ENCODE peak calls at places on chromosomes 13 and 19, in eight cellular contexts. Y is dorsolateral prefrontal cortex, D is glutamatergic neuron, F is bronchial epithelial cell, V is sigmoid colon, G is mammary epithelial cell, M is A673, U is WTC11. W is an unnamed sample.

GRCh38 chr19:46040952-46041500 is at the start of gene IGFL4:
- DNase-seq in Y (no peak), D (no peak), F (peak), V (no peak), G (peak), M (peak), U (no peak), W (no peak)

GRCh38 chr19:41599175-41599966 is 23.4 kb downstream of the CEACAM21 start:
- DNase-seq in Y (no peak), D (no peak), F (no peak), V (no peak), G (no peak), M (no peak), U (peak), W (no peak)

GRCh38 chr19:47210689-47211316 is 20.2 kb downstream of the BBC3 start:
- DNase-seq in Y (peak), D (peak), F (peak), V (peak), G (peak), M (peak), U (peak), W (peak)

GRCh38 chr13:110340812-110341444 is 33.8 kb downstream of the COL4A2 start:
- DNase-seq in Y (no peak), D (no peak), F (no peak), V (peak), G (peak), M (peak), U (no peak), W (no peak)

GRCh38 chr13:112744306-112745021 is 54.6 kb downstream of the ATP11A start:
- DNase-seq in Y (no peak), D (no peak), F (no peak), V (no peak), G (peak), M (no peak), U (no peak), W (no peak)

GRCh38 chr13:94063096-94063495 is 416.4 kb downstream of the DCT start:
- DNase-seq in Y (no peak), D (no peak), F (no peak), V (no peak), G (no peak), M (no peak), U (no peak), W (no peak)

GRCh38 chr13:102907886-102908515 is 62.2 kb downstream of the ERCC5 start:
- DNase-seq in Y (no peak), D (no peak), F (peak), V (no peak), G (peak), M (no peak), U (no peak), W (no peak)

GRCh38 chr19:35468637-35469036 is 20.6 kb downstream of the FFAR2 start:
- DNase-seq in Y (no peak), D (no peak), F (peak), V (no peak), G (peak), M (peak), U (peak), W (no peak)

GRCh38 chr19:38711726-38712153 is 32.5 kb downstream of the CAPN12 start:
- DNase-seq in Y (no peak), D (no peak), F (no peak), V (peak), G (peak), M (no peak), U (no peak), W (no peak)

GRCh38 chr13:114174529-114174941 is 4.5 kb upstream of the CFAP97D2 start:
- DNase-seq in Y (no peak), D (no peak), F (no peak), V (no peak), G (no peak), M (peak), U (no peak), W (no peak)

GRCh38 chr19:46409146-46409545 is 4.2 kb downstream of the CCDC8 start:
- DNase-seq in Y (no peak), D (no peak), F (no peak), V (no peak), G (no peak), M (no peak), U (no peak), W (no peak)

GRCh38 chr13:113904411-113904810 is 40.5 kb upstream of the GAS6 start:
- DNase-seq in Y (no peak), D (no peak), F (peak), V (no peak), G (no peak), M (peak), U (peak), W (no peak)

GRCh38 chr13:94966380-94966779 is 254.0 kb upstream of the SOX21 start:
- DNase-seq in Y (no peak), D (no peak), F (no peak), V (no peak), G (no peak), M (no peak), U (no peak), W (no peak)

GRCh38 chr13:76523740-76524382 is 362.3 kb downstream of the KCTD12 start:
- DNase-seq in Y (no peak), D (no peak), F (no peak), V (no peak), G (no peak), M (no peak), U (no peak), W (no peak)

GRCh38 chr13:62375653-62376052 is 960.0 kb upstream of the PCDH20 start:
- DNase-seq in Y (no peak), D (no peak), F (no peak), V (no peak), G (no peak), M (no peak), U (no peak), W (no peak)

DNA sequence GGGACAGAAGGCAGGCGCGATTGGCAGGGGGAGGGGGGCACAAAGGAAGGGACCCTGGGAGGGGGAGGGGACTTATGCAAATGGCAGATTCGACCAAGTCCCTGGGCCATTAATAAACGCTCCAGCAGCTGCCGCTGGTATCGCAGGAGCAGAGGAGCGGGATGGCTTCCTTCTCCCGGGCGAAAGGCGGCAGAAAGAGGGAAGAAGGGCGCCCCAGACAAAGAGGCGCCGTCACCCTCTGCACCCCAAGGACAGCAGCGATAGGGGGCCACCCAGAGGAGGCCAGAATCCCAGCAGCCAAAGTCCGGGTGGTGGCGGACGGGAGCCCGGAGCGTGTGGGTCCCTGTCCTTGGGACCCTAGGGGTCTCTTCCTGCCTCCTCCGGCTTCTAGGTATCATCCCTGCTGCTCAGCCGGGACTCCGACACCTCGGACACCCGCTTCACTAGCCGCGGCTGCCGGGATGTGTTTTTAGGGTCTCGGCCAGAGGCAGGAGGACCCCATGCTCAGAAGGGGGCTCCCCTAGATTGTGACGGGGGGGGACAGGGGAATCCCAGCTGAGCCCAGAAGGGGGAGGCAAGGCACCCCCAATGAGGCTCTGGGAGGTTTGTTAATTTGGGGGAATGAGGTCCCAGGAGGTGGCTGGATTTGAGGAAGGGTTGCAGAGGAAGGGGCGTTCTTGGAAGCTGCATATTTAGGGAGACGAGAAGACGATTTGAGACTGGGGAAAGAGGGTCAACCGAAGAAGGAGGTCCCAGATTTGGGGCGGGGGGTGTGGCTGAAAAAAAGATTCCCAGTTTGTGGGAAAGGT is 1.7 kb downstream of the PTPRS start:
- DNase-seq in Y (peak), D (peak), F (no peak), V (no peak), G (no peak), M (peak), U (peak), W (no peak)
- TF ChIP-seq CTCF in Y (peak), D (no peak), F (no peak), V (no peak), G (peak), M (no peak), U (no peak), W (no peak)

GRCh38 chr19:4374451-4375163 is 25.7 kb downstream of the SH3GL1 start:
- DNase-seq in Y (no peak), D (no peak), F (peak), V (peak), G (peak), M (no peak), U (no peak), W (no peak)
- TF ChIP-seq CTCF in Y (no peak), D (no peak), F (no peak), V (no peak), G (peak), M (no peak), U (no peak), W (no peak)

GRCh38 chr19:15161028-15161984 is 39.5 kb downstream of the NOTCH3 start:
- DNase-seq in Y (no peak), D (no peak), F (no peak), V (no peak), G (no peak), M (peak), U (peak), W (no peak)
- TF ChIP-seq CTCF in Y (no peak), D (no peak), F (peak), V (no peak), G (peak), M (peak), U (no peak), W (peak)

GRCh38 chr13:39656325-39656677 is 839 bp downstream of the COG6 start:
- DNase-seq in Y (no peak), D (no peak), F (peak), V (no peak), G (peak), M (no peak), U (no peak), W (no peak)

GRCh38 chr13:39655041-39655568 is 357 bp upstream of the COG6 start:
- DNase-seq in Y (no peak), D (no peak), F (peak), V (no peak), G (no peak), M (no peak), U (no peak), W (no peak)

GRCh38 chr13:39655569-39656324 is at the start of gene COG6:
- DNase-seq in Y (peak), D (peak), F (peak), V (peak), G (peak), M (peak), U (peak), W (peak)
- TF ChIP-seq CTCF in Y (peak), D (no peak), F (peak), V (no peak), G (peak), M (no peak), U (no peak), W (peak)

DNA sequence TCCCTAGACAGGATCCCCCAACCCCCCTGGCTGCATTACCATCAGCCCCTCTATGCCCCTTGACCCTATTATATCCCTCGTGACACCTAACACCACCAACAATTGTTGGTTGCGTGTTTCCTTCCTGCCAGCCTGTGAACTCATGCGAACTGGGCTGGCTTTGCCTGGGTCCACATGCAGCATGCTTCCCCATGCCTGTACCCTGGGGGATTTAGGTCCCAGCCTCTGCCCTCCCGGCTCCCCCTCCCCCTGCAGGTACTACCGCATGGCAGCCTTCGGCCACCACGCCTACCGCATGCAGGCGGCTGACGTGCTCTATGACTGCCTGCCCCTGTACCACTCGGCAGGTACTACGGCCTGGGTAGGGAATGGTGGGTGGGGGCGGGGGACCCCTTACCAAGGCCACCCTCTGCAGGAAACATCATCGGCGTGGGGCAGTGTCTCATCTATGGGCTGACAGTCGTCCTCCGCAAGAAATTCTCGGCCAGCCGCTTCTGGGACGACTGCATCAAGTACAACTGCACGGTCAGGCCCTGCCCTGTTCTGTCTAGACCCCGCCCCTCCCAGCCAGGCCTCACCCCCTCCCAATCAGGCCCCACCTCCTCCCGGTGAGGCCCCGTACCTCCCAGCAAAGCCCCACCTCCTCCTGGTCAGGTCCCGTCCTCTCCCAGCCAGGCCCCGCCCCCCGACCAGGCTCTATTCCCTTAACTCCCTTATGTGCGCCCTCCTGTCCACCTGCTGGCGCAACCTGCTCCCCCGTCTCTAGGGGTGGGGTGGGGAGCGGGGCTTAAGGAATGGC is 18.5 kb downstream of the SLC27A1 start:
- DNase-seq in Y (no peak), D (peak), F (peak), V (no peak), G (peak), M (peak), U (peak), W (no peak)
- TF ChIP-seq CTCF in Y (no peak), D (no peak), F (peak), V (no peak), G (peak), M (peak), U (peak), W (no peak)

DNA sequence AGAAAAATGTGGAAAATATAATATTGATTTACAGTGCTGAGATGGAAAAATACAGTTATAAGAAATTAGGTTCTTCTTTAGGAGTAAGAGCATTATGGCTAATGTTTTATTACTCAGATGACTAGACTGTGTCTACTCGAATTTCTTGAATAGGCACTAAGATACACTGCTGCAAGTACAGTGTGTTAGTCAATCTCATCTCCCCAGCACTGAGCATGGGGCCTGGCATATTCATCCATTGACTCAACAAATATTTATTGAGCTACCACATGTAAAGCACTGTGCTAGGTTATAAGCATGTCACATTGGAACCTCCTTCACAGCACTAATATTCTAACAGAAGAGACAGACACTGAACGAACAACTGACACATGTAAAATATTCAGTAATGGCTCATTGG is 242.5 kb upstream of the GPC6 start:
- DNase-seq in Y (no peak), D (no peak), F (no peak), V (no peak), G (no peak), M (no peak), U (no peak), W (no peak)
- TF ChIP-seq CTCF in Y (no peak), D (no peak), F (no peak), V (no peak), G (no peak), M (no peak), U (no peak), W (no peak)

W was measured in D721Med.